ENCODE peak calls at places on chromosomes 1 and 21, in six cellular contexts. P is mesenchymal stem cell, R is H9, B is neuronal stem cell, D is H1, K is IMR-90. T is an unnamed sample.

GRCh38 chr1:92951141-92951582 is 10.1 kb downstream of the DIPK1A start:
- DNase-seq in D (no peak), B (no peak), K (peak), R (no peak), P (peak), T (peak)

GRCh38 chr1:7356079-7356478 is 415.0 kb upstream of the VAMP3 start:
- DNase-seq in K (no peak), R (no peak), P (no peak), D (no peak), B (no peak), T (no peak)

GRCh38 chr1:205837380-205837970 is 12.5 kb downstream of the PM20D1 start:
- DNase-seq in P (no peak), B (no peak), R (no peak), K (no peak), D (peak), T (no peak)

GRCh38 chr1:13699936-13700520 is at the start of gene PRDM2:
- DNase-seq in K (peak), R (peak), B (peak), P (peak), D (peak), T (no peak)

GRCh38 chr1:69410457-69410850 is 157.3 kb upstream of the LRRC7 start:
- DNase-seq in B (no peak), D (no peak), K (no peak), R (no peak), P (no peak), T (no peak)

GRCh38 chr1:210464519-210465039 is 135.9 kb downstream of the HHAT start:
- DNase-seq in R (no peak), B (no peak), P (no peak), K (peak), D (no peak), T (peak)

GRCh38 chr1:37731312-37732019 is 33.5 kb downstream of the EPHA10 start:
- DNase-seq in R (no peak), B (no peak), D (no peak), K (no peak), P (no peak), T (no peak)

GRCh38 chr1:45752441-45753052 is 2.1 kb upstream of the IPP start:
- DNase-seq in B (no peak), R (no peak), P (peak), D (no peak), K (peak), T (peak)

GRCh38 chr1:11707621-11708276 is 16.2 kb downstream of the DRAXIN start:
- DNase-seq in P (no peak), R (peak), K (no peak), B (no peak), D (no peak), T (no peak)

GRCh38 chr1:32020338-32020737 is 6.7 kb downstream of the KHDRBS1 start:
- DNase-seq in R (no peak), K (no peak), P (no peak), B (no peak), D (no peak), T (no peak)

GRCh38 chr1:182331412-182331811 is 60.2 kb downstream of the GLUL start:
- DNase-seq in K (no peak), B (no peak), R (no peak), D (no peak), P (no peak), T (no peak)

GRCh38 chr21:29347274-29347681 is 48.6 kb downstream of the BACH1 start:
- DNase-seq in B (no peak), R (no peak), K (peak), D (no peak), P (peak), T (no peak)

GRCh38 chr1:225724251-225724650 is 53.4 kb upstream of the SRP9 start:
- DNase-seq in R (no peak), B (no peak), P (no peak), D (no peak), K (no peak), T (no peak)

GRCh38 chr1:159798893-159799292 is 3.3 kb upstream of the FCRL6 start:
- DNase-seq in D (peak), R (peak), B (peak), P (peak), K (peak), T (peak)

GRCh38 chr21:17003221-17003620 is 509.6 kb upstream of the CXADR start:
- DNase-seq in K (peak), R (no peak), B (no peak), P (peak), D (no peak), T (peak)

GRCh38 chr1:10936998-10937901 is 75.2 kb upstream of the TARDBP start:
- DNase-seq in B (no peak), K (no peak), D (peak), R (no peak), P (no peak), T (peak)

GRCh38 chr1:156180471-156180870 is 13.4 kb upstream of the SLC25A44 start:
- DNase-seq in R (no peak), B (no peak), D (no peak), K (no peak), P (no peak), T (no peak)
- H3K27ac ChIP-seq in R (peak), B (no peak), D (no peak), K (no peak), P (no peak), T (no peak)

DNA sequence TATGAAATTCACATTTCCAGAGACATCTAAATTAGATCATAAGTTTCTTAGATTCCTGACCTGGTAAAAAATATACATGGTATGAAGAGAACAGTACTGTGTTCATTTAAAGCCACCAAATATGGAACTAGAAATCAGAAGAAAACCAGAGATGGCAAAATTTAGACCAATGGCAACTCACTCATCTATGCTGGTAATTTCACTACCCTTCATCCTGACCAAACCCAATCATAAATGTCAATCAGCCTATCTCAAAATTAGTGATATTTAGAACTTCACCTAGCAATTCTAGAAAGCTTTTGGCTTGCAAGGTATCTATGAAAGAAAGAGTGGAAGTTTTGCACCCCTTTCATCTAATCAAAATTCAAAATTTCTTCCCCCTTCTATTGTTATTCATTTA is 107.7 kb downstream of the NIBAN1 start:
- DNase-seq in D (no peak), R (no peak), B (no peak), K (no peak), P (no peak), T (no peak)
- H3K14ac ChIP-seq in D (no peak), R (no peak), B (no peak), K (no peak), P (no peak), T (no peak)

GRCh38 chr1:30888975-30889374 is 19.6 kb downstream of the SDC3 start:
- DNase-seq in P (no peak), D (no peak), R (no peak), B (no peak), K (no peak), T (no peak)

GRCh38 chr1:30889506-30889905 is 19.1 kb downstream of the SDC3 start:
- DNase-seq in D (no peak), R (no peak), K (peak), P (no peak), B (no peak), T (peak)

GRCh38 chr1:30886710-30887428 is 21.7 kb downstream of the SDC3 start:
- DNase-seq in P (no peak), B (no peak), R (no peak), D (no peak), K (no peak), T (peak)

GRCh38 chr1:30888391-30888790 is 20.2 kb downstream of the SDC3 start:
- DNase-seq in D (no peak), B (no peak), K (peak), R (no peak), P (peak), T (no peak)

DNA sequence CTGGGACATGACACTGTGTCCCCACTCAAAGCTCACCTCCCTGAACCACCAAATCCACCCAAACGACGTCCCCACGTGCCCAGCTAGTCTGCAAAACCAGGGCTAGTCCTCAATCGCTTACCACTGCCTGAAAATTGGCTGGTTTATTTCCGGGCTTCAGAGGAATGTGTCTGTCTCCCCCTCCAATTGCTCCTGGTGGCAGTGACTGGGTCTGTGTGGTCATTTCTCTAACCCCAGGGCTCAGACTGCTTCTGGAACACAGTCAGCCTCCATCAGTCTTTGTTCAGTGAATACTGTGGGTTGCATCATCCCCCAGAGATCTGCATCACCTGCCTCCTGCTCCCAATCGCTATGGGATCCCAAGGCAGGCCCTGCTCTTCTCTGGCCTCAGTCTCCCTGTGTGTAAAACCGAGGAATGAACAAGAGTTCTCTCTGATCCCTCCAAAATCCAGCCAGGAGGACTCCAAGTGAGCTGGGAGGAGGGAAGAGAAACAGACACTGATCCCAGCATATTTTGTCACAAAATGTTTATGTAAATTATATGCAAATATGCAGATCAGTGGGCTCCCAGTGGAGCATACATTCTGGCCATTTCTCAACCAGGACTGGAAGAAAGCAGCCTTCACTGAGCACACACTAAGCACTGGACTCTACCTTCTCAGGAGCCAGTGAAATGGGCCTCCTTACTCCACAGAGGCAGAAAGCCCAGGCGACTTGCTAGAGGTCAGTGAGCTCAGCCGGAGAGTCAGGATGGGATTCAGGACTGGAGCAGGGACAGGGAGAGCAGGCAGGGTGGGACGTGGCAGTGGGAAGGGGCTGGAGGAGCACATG is 20.9 kb downstream of the SDC3 start:
- DNase-seq in K (peak), D (no peak), R (no peak), B (no peak), P (peak), T (no peak)
- H3K27ac ChIP-seq in K (peak), D (peak), R (no peak), B (peak), P (peak), T (peak)

GRCh38 chr1:111089638-111090037 is 50.3 kb downstream of the DRAM2 start:
- DNase-seq in D (no peak), B (no peak), R (no peak), P (no peak), K (no peak), T (no peak)
- H3K14ac ChIP-seq in D (no peak), B (no peak), R (no peak), P (no peak), K (no peak), T (no peak)

T was measured in trophoblast cell.